ENCODE peak calls at places on chromosomes 12 and 14, in seven cellular contexts. One of them, this sample, is unnamed.

GRCh38 chr12:121181181-121181580 is 28.7 kb upstream of the P2RX4 start:
- DNase-seq in endothelial cell: no peak
- DNase-seq in upper lobe of right lung: no peak
- DNase-seq in astrocyte of the spinal cord: no peak
- DNase-seq in lower lobe of right lung: no peak
- DNase-seq in AG09319: peak
- DNase-seq in RWPE1: no peak
- DNase-seq in this sample: no peak

GRCh38 chr14:37144729-37145363 is 27.6 kb downstream of the SLC25A21 start:
- DNase-seq in endothelial cell: no peak
- DNase-seq in upper lobe of right lung: no peak
- DNase-seq in astrocyte of the spinal cord: no peak
- DNase-seq in lower lobe of right lung: no peak
- DNase-seq in AG09319: no peak
- DNase-seq in RWPE1: no peak
- DNase-seq in this sample: no peak

GRCh38 chr12:52528641-52529143 is 8.5 kb upstream of the KRT5 start:
- DNase-seq in endothelial cell: no peak
- DNase-seq in upper lobe of right lung: no peak
- DNase-seq in astrocyte of the spinal cord: no peak
- DNase-seq in lower lobe of right lung: no peak
- DNase-seq in AG09319: no peak
- DNase-seq in RWPE1: no peak
- DNase-seq in this sample: no peak

GRCh38 chr12:124478985-124479645 is 88.3 kb downstream of the NCOR2 start:
- DNase-seq in endothelial cell: no peak
- DNase-seq in upper lobe of right lung: no peak
- DNase-seq in astrocyte of the spinal cord: no peak
- DNase-seq in lower lobe of right lung: no peak
- DNase-seq in AG09319: no peak
- DNase-seq in RWPE1: no peak
- DNase-seq in this sample: no peak

GRCh38 chr12:2973566-2973965 is 14.4 kb downstream of the TEAD4 start:
- DNase-seq in endothelial cell: no peak
- DNase-seq in upper lobe of right lung: no peak
- DNase-seq in astrocyte of the spinal cord: no peak
- DNase-seq in lower lobe of right lung: no peak
- DNase-seq in AG09319: no peak
- DNase-seq in RWPE1: no peak
- DNase-seq in this sample: no peak

GRCh38 chr12:107650977-107651376 is 34.6 kb upstream of the PWP1 start:
- DNase-seq in endothelial cell: no peak
- DNase-seq in upper lobe of right lung: no peak
- DNase-seq in astrocyte of the spinal cord: no peak
- DNase-seq in lower lobe of right lung: no peak
- DNase-seq in AG09319: no peak
- DNase-seq in RWPE1: no peak
- DNase-seq in this sample: no peak

GRCh38 chr14:70692210-70692609 is 50.5 kb downstream of the TTC9 start:
- DNase-seq in endothelial cell: no peak
- DNase-seq in upper lobe of right lung: no peak
- DNase-seq in astrocyte of the spinal cord: no peak
- DNase-seq in lower lobe of right lung: peak
- DNase-seq in AG09319: no peak
- DNase-seq in RWPE1: no peak
- DNase-seq in this sample: no peak

GRCh38 chr14:23057757-23058653 is 685 bp upstream of the CDH24 start:
- DNase-seq in endothelial cell: peak
- DNase-seq in upper lobe of right lung: peak
- DNase-seq in astrocyte of the spinal cord: peak
- DNase-seq in lower lobe of right lung: peak
- DNase-seq in AG09319: peak
- DNase-seq in RWPE1: peak
- DNase-seq in this sample: peak

GRCh38 chr12:109841356-109841755 is 8.2 kb upstream of the TRPV4 start:
- DNase-seq in endothelial cell: no peak
- DNase-seq in upper lobe of right lung: no peak
- DNase-seq in astrocyte of the spinal cord: no peak
- DNase-seq in lower lobe of right lung: no peak
- DNase-seq in AG09319: no peak
- DNase-seq in RWPE1: no peak
- DNase-seq in this sample: no peak

GRCh38 chr12:116916714-116917114 is 6.0 kb downstream of the FBXW8 start:
- DNase-seq in endothelial cell: no peak
- DNase-seq in upper lobe of right lung: peak
- DNase-seq in astrocyte of the spinal cord: peak
- DNase-seq in lower lobe of right lung: peak
- DNase-seq in AG09319: peak
- DNase-seq in RWPE1: peak
- DNase-seq in this sample: no peak

GRCh38 chr12:62631531-62632520 is 165.2 kb downstream of the MON2 start:
- DNase-seq in endothelial cell: peak
- DNase-seq in upper lobe of right lung: peak
- DNase-seq in astrocyte of the spinal cord: peak
- DNase-seq in lower lobe of right lung: peak
- DNase-seq in AG09319: peak
- DNase-seq in RWPE1: peak
- DNase-seq in this sample: peak

GRCh38 chr14:104443391-104444158 is 136.0 kb upstream of the C14orf180 start:
- DNase-seq in endothelial cell: no peak
- DNase-seq in upper lobe of right lung: peak
- DNase-seq in astrocyte of the spinal cord: no peak
- DNase-seq in lower lobe of right lung: no peak
- DNase-seq in AG09319: no peak
- DNase-seq in RWPE1: no peak
- DNase-seq in this sample: no peak

GRCh38 chr14:68969278-68969677 is 9.8 kb downstream of the ACTN1 start:
- DNase-seq in endothelial cell: no peak
- DNase-seq in upper lobe of right lung: no peak
- DNase-seq in astrocyte of the spinal cord: peak
- DNase-seq in lower lobe of right lung: no peak
- DNase-seq in AG09319: no peak
- DNase-seq in RWPE1: no peak
- DNase-seq in this sample: no peak

GRCh38 chr12:106078358-106079025 is 60.3 kb downstream of the NUAK1 start:
- DNase-seq in endothelial cell: no peak
- DNase-seq in upper lobe of right lung: no peak
- DNase-seq in astrocyte of the spinal cord: peak
- DNase-seq in lower lobe of right lung: no peak
- DNase-seq in AG09319: no peak
- DNase-seq in RWPE1: peak
- DNase-seq in this sample: no peak

GRCh38 chr14:57863471-57863870 is 2.4 kb downstream of the SLC35F4 start:
- DNase-seq in endothelial cell: no peak
- DNase-seq in upper lobe of right lung: no peak
- DNase-seq in astrocyte of the spinal cord: no peak
- DNase-seq in lower lobe of right lung: no peak
- DNase-seq in AG09319: no peak
- DNase-seq in RWPE1: no peak
- DNase-seq in this sample: no peak

GRCh38 chr14:55272922-55273321 is 1.7 kb downstream of the FBXO34 start:
- DNase-seq in endothelial cell: no peak
- DNase-seq in upper lobe of right lung: no peak
- DNase-seq in astrocyte of the spinal cord: no peak
- DNase-seq in lower lobe of right lung: no peak
- DNase-seq in AG09319: no peak
- DNase-seq in RWPE1: no peak
- DNase-seq in this sample: no peak

GRCh38 chr12:96617178-96617577 is 127.8 kb downstream of the CFAP54 start:
- DNase-seq in endothelial cell: no peak
- DNase-seq in upper lobe of right lung: no peak
- DNase-seq in astrocyte of the spinal cord: no peak
- DNase-seq in lower lobe of right lung: no peak
- DNase-seq in AG09319: no peak
- DNase-seq in RWPE1: no peak
- DNase-seq in this sample: no peak
- TF ChIP-seq CTCF in endothelial cell: no peak
- TF ChIP-seq CTCF in upper lobe of right lung: no peak
- TF ChIP-seq CTCF in astrocyte of the spinal cord: peak
- TF ChIP-seq CTCF in lower lobe of right lung: no peak
- TF ChIP-seq CTCF in AG09319: no peak
- TF ChIP-seq CTCF in RWPE1: no peak
- TF ChIP-seq CTCF in this sample: peak

GRCh38 chr14:105489607-105490317 is 1.3 kb upstream of the TEDC1 start:
- DNase-seq in endothelial cell: peak
- DNase-seq in upper lobe of right lung: peak
- DNase-seq in astrocyte of the spinal cord: peak
- DNase-seq in lower lobe of right lung: peak
- DNase-seq in AG09319: peak
- DNase-seq in RWPE1: peak
- DNase-seq in this sample: peak
- TF ChIP-seq CTCF in endothelial cell: no peak
- TF ChIP-seq CTCF in upper lobe of right lung: peak
- TF ChIP-seq CTCF in astrocyte of the spinal cord: peak
- TF ChIP-seq CTCF in lower lobe of right lung: peak
- TF ChIP-seq CTCF in AG09319: peak
- TF ChIP-seq CTCF in RWPE1: peak
- TF ChIP-seq CTCF in this sample: peak

GRCh38 chr14:106831322-106831720 is 1304.9 kb downstream of the TMEM121 start:
- DNase-seq in endothelial cell: no peak
- DNase-seq in upper lobe of right lung: peak
- DNase-seq in astrocyte of the spinal cord: no peak
- DNase-seq in lower lobe of right lung: peak
- DNase-seq in AG09319: no peak
- DNase-seq in RWPE1: no peak
- DNase-seq in this sample: no peak
- TF ChIP-seq CTCF in endothelial cell: no peak
- TF ChIP-seq CTCF in upper lobe of right lung: peak
- TF ChIP-seq CTCF in astrocyte of the spinal cord: peak
- TF ChIP-seq CTCF in lower lobe of right lung: peak
- TF ChIP-seq CTCF in AG09319: no peak
- TF ChIP-seq CTCF in RWPE1: no peak
- TF ChIP-seq CTCF in this sample: no peak

DNA sequence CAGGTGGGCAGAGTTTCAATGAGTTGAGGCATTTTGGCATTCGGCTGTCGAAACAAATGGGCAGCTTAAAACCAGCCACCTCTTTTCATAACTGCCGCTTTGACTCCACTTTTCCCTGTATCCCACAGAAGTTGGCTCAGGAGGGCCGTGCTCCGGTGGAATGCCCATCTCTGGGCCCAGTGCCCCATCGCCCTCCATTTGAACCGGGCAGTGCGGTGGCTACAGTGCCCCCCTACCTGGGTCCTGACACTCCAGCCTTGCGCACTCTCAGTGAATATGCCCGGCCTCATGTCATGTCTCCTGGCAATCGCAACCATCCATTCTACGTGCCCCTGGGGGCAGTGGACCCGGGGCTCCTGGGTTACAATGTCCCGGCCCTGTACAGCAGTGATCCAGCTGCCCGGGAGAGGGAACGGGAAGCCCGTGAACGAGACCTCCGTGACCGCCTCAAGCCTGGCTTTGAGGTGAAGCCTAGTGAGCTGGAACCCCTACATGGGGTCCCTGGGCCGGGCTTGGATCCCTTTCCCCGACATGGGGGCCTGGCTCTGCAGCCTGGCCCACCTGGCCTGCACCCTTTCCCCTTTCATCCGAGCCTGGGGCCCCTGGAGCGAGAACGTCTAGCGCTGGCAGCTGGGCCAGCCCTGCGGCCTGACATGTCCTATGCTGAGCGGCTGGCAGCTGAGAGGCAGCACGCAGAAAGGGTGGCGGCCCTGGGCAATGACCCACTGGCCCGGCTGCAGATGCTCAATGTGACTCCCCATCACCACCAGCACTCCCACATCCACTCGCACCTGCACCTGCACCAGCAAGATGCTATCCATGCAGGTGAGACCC is 5.0 kb upstream of the RNU7-1 start:
- DNase-seq in endothelial cell: no peak
- DNase-seq in upper lobe of right lung: no peak
- DNase-seq in astrocyte of the spinal cord: no peak
- DNase-seq in lower lobe of right lung: no peak
- DNase-seq in AG09319: no peak
- DNase-seq in RWPE1: no peak
- DNase-seq in this sample: no peak
- TF ChIP-seq CTCF in endothelial cell: no peak
- TF ChIP-seq CTCF in upper lobe of right lung: no peak
- TF ChIP-seq CTCF in astrocyte of the spinal cord: no peak
- TF ChIP-seq CTCF in lower lobe of right lung: no peak
- TF ChIP-seq CTCF in AG09319: no peak
- TF ChIP-seq CTCF in RWPE1: peak
- TF ChIP-seq CTCF in this sample: no peak